ENCODE peak calls at places on chromosomes 5 and 9, in nine cellular contexts. One of them, this sample, is unnamed.
A peak's percentile ranks its signal among the peaks of the same experiment; 100 is the strongest.

GRCh38 chr9:124214116-124214515 is 43.6 kb upstream of the NEK6 start:
- DNase-seq in A549: no peak
- DNase-seq in MM.1S: no peak
- DNase-seq in RWPE1: no peak
- DNase-seq in CD4-positive, CD25-positive, alpha-beta regulatory T cell: no peak
- DNase-seq in neuronal stem cell: no peak
- DNase-seq in neural progenitor cell: no peak
- DNase-seq in mesenchymal stem cell: no peak
- DNase-seq in uterus: no peak
- DNase-seq in this sample: no peak

GRCh38 chr5:148810821-148811220 is 15.6 kb upstream of the ADRB2 start:
- DNase-seq in A549: no peak
- DNase-seq in uterus: no peak
- DNase-seq in RWPE1: no peak
- DNase-seq in CD4-positive, CD25-positive, alpha-beta regulatory T cell: peak; percentile 11
- DNase-seq in neuronal stem cell: no peak
- DNase-seq in MM.1S: no peak
- DNase-seq in mesenchymal stem cell: no peak
- DNase-seq in neural progenitor cell: no peak
- DNase-seq in this sample: no peak

GRCh38 chr5:170811719-170812118 is 28.2 kb downstream of the GABRP start:
- DNase-seq in uterus: no peak
- DNase-seq in A549: no peak
- DNase-seq in neural progenitor cell: no peak
- DNase-seq in MM.1S: no peak
- DNase-seq in CD4-positive, CD25-positive, alpha-beta regulatory T cell: no peak
- DNase-seq in neuronal stem cell: no peak
- DNase-seq in mesenchymal stem cell: no peak
- DNase-seq in RWPE1: no peak
- DNase-seq in this sample: no peak

GRCh38 chr5:120096413-120096812 is 367.7 kb upstream of the PRR16 start:
- DNase-seq in neural progenitor cell: no peak
- DNase-seq in neuronal stem cell: no peak
- DNase-seq in A549: no peak
- DNase-seq in RWPE1: peak; percentile 48
- DNase-seq in MM.1S: peak; percentile 49
- DNase-seq in mesenchymal stem cell: peak; percentile 48
- DNase-seq in uterus: no peak
- DNase-seq in CD4-positive, CD25-positive, alpha-beta regulatory T cell: no peak
- DNase-seq in this sample: no peak

GRCh38 chr9:89854715-89855475 is 250.1 kb downstream of the GADD45G start:
- DNase-seq in A549: no peak
- DNase-seq in neural progenitor cell: no peak
- DNase-seq in uterus: no peak
- DNase-seq in CD4-positive, CD25-positive, alpha-beta regulatory T cell: no peak
- DNase-seq in mesenchymal stem cell: no peak
- DNase-seq in MM.1S: no peak
- DNase-seq in neuronal stem cell: no peak
- DNase-seq in RWPE1: no peak
- DNase-seq in this sample: no peak

GRCh38 chr5:87122171-87122977 is 145.3 kb upstream of the RASA1 start:
- DNase-seq in A549: no peak
- DNase-seq in neuronal stem cell: no peak
- DNase-seq in MM.1S: peak; percentile 39
- DNase-seq in CD4-positive, CD25-positive, alpha-beta regulatory T cell: no peak
- DNase-seq in mesenchymal stem cell: peak; percentile 16
- DNase-seq in neural progenitor cell: no peak
- DNase-seq in RWPE1: no peak
- DNase-seq in uterus: no peak
- DNase-seq in this sample: no peak

GRCh38 chr5:7877851-7878250 is 8.9 kb downstream of the MTRR start:
- DNase-seq in CD4-positive, CD25-positive, alpha-beta regulatory T cell: no peak
- DNase-seq in MM.1S: no peak
- DNase-seq in RWPE1: no peak
- DNase-seq in neuronal stem cell: no peak
- DNase-seq in A549: no peak
- DNase-seq in neural progenitor cell: no peak
- DNase-seq in mesenchymal stem cell: no peak
- DNase-seq in uterus: no peak
- DNase-seq in this sample: no peak

GRCh38 chr5:169847519-169847918 is 132.8 kb downstream of the INSYN2B start:
- DNase-seq in neuronal stem cell: no peak
- DNase-seq in mesenchymal stem cell: no peak
- DNase-seq in CD4-positive, CD25-positive, alpha-beta regulatory T cell: no peak
- DNase-seq in MM.1S: no peak
- DNase-seq in uterus: no peak
- DNase-seq in neural progenitor cell: no peak
- DNase-seq in A549: no peak
- DNase-seq in RWPE1: no peak
- DNase-seq in this sample: no peak

GRCh38 chr5:142680605-142681259 is 5.2 kb downstream of the FGF1 start:
- DNase-seq in neuronal stem cell: no peak
- DNase-seq in CD4-positive, CD25-positive, alpha-beta regulatory T cell: no peak
- DNase-seq in RWPE1: peak; percentile 98
- DNase-seq in neural progenitor cell: no peak
- DNase-seq in mesenchymal stem cell: peak; percentile 36
- DNase-seq in uterus: no peak
- DNase-seq in MM.1S: no peak
- DNase-seq in A549: peak; percentile 78
- DNase-seq in this sample: no peak

GRCh38 chr5:42522783-42523182 is 99.5 kb downstream of the GHR start:
- DNase-seq in neural progenitor cell: no peak
- DNase-seq in uterus: no peak
- DNase-seq in CD4-positive, CD25-positive, alpha-beta regulatory T cell: no peak
- DNase-seq in neuronal stem cell: no peak
- DNase-seq in MM.1S: no peak
- DNase-seq in RWPE1: no peak
- DNase-seq in A549: no peak
- DNase-seq in mesenchymal stem cell: no peak
- DNase-seq in this sample: no peak

GRCh38 chr5:42518595-42519067 is 95.4 kb downstream of the GHR start:
- DNase-seq in mesenchymal stem cell: peak; percentile 30
- DNase-seq in CD4-positive, CD25-positive, alpha-beta regulatory T cell: no peak
- DNase-seq in A549: no peak
- DNase-seq in RWPE1: no peak
- DNase-seq in neural progenitor cell: no peak
- DNase-seq in uterus: no peak
- DNase-seq in neuronal stem cell: no peak
- DNase-seq in MM.1S: no peak
- DNase-seq in this sample: no peak

GRCh38 chr5:42517164-42517563 is 93.9 kb downstream of the GHR start:
- DNase-seq in neural progenitor cell: no peak
- DNase-seq in RWPE1: no peak
- DNase-seq in CD4-positive, CD25-positive, alpha-beta regulatory T cell: no peak
- DNase-seq in mesenchymal stem cell: no peak
- DNase-seq in MM.1S: no peak
- DNase-seq in A549: no peak
- DNase-seq in neuronal stem cell: no peak
- DNase-seq in uterus: no peak
- DNase-seq in this sample: no peak

GRCh38 chr5:42520957-42521356 is 97.7 kb downstream of the GHR start:
- DNase-seq in mesenchymal stem cell: no peak
- DNase-seq in A549: no peak
- DNase-seq in MM.1S: no peak
- DNase-seq in neural progenitor cell: no peak
- DNase-seq in RWPE1: no peak
- DNase-seq in CD4-positive, CD25-positive, alpha-beta regulatory T cell: no peak
- DNase-seq in uterus: no peak
- DNase-seq in neuronal stem cell: no peak
- DNase-seq in this sample: no peak

DNA sequence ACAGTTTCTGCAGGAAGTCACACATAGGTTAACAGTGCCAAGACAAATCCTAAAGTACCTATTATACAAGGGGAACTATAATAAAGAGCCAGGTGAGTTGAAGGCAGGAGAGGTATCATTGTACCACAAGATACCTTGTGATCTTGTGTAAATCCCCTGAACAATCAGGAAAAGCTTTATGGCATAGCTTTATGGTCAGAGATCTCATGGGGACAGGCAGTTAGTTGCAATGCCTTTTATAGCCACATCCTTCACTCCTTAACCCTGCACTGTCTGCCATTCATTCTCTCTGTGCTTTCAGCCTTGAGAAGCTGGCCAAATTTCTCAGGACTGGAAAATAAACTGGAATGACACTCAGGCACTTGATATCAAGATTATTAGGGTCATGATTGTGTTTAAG is 97.0 kb downstream of the GHR start:
- DNase-seq in neural progenitor cell: no peak
- DNase-seq in MM.1S: no peak
- DNase-seq in mesenchymal stem cell: no peak
- DNase-seq in A549: no peak
- DNase-seq in uterus: no peak
- DNase-seq in neuronal stem cell: no peak
- DNase-seq in CD4-positive, CD25-positive, alpha-beta regulatory T cell: no peak
- DNase-seq in RWPE1: no peak
- DNase-seq in this sample: no peak
- H3K27ac ChIP-seq in neural progenitor cell: no peak overlapping the region
- H3K27ac ChIP-seq in MM.1S: no peak overlapping the region
- H3K27ac ChIP-seq in mesenchymal stem cell: no peak overlapping the region
- H3K27ac ChIP-seq in A549: no peak overlapping the region
- H3K27ac ChIP-seq in uterus: no peak overlapping the region
- H3K27ac ChIP-seq in neuronal stem cell: no peak overlapping the region
- H3K27ac ChIP-seq in CD4-positive, CD25-positive, alpha-beta regulatory T cell: no peak overlapping the region
- H3K27ac ChIP-seq in RWPE1: no peak overlapping the region
- H3K27ac ChIP-seq in this sample: no peak overlapping the region

GRCh38 chr5:91168859-91169258 is 214.3 kb downstream of the ARRDC3 start:
- DNase-seq in A549: no peak
- DNase-seq in uterus: no peak
- DNase-seq in neural progenitor cell: no peak
- DNase-seq in mesenchymal stem cell: no peak
- DNase-seq in neuronal stem cell: no peak
- DNase-seq in RWPE1: no peak
- DNase-seq in MM.1S: peak; percentile 29
- DNase-seq in CD4-positive, CD25-positive, alpha-beta regulatory T cell: no peak
- DNase-seq in this sample: no peak

GRCh38 chr5:91175708-91176107 is 207.4 kb downstream of the ARRDC3 start:
- DNase-seq in uterus: no peak
- DNase-seq in MM.1S: no peak
- DNase-seq in A549: no peak
- DNase-seq in RWPE1: no peak
- DNase-seq in CD4-positive, CD25-positive, alpha-beta regulatory T cell: no peak
- DNase-seq in mesenchymal stem cell: no peak
- DNase-seq in neural progenitor cell: no peak
- DNase-seq in neuronal stem cell: no peak
- DNase-seq in this sample: no peak

GRCh38 chr5:91174418-91174817 is 208.7 kb downstream of the ARRDC3 start:
- DNase-seq in neuronal stem cell: no peak
- DNase-seq in CD4-positive, CD25-positive, alpha-beta regulatory T cell: no peak
- DNase-seq in uterus: no peak
- DNase-seq in RWPE1: no peak
- DNase-seq in neural progenitor cell: no peak
- DNase-seq in MM.1S: no peak
- DNase-seq in mesenchymal stem cell: peak; percentile 39
- DNase-seq in A549: no peak
- DNase-seq in this sample: no peak

GRCh38 chr5:91170266-91170665 is 212.9 kb downstream of the ARRDC3 start:
- DNase-seq in RWPE1: no peak
- DNase-seq in uterus: no peak
- DNase-seq in mesenchymal stem cell: peak; percentile 63
- DNase-seq in neural progenitor cell: no peak
- DNase-seq in neuronal stem cell: no peak
- DNase-seq in CD4-positive, CD25-positive, alpha-beta regulatory T cell: no peak
- DNase-seq in MM.1S: no peak
- DNase-seq in A549: no peak
- DNase-seq in this sample: no peak

GRCh38 chr5:91171322-91171721 is 211.8 kb downstream of the ARRDC3 start:
- DNase-seq in MM.1S: no peak
- DNase-seq in neuronal stem cell: no peak
- DNase-seq in mesenchymal stem cell: no peak
- DNase-seq in A549: no peak
- DNase-seq in uterus: no peak
- DNase-seq in RWPE1: no peak
- DNase-seq in CD4-positive, CD25-positive, alpha-beta regulatory T cell: no peak
- DNase-seq in neural progenitor cell: no peak
- DNase-seq in this sample: no peak
- H3K27ac ChIP-seq in MM.1S: no peak overlapping the region
- H3K27ac ChIP-seq in neuronal stem cell: no peak overlapping the region
- H3K27ac ChIP-seq in mesenchymal stem cell: no peak overlapping the region
- H3K27ac ChIP-seq in A549: no peak overlapping the region
- H3K27ac ChIP-seq in uterus: no peak overlapping the region
- H3K27ac ChIP-seq in RWPE1: no peak overlapping the region
- H3K27ac ChIP-seq in CD4-positive, CD25-positive, alpha-beta regulatory T cell: no peak overlapping the region
- H3K27ac ChIP-seq in neural progenitor cell: no peak overlapping the region
- H3K27ac ChIP-seq in this sample: no peak overlapping the region

DNA sequence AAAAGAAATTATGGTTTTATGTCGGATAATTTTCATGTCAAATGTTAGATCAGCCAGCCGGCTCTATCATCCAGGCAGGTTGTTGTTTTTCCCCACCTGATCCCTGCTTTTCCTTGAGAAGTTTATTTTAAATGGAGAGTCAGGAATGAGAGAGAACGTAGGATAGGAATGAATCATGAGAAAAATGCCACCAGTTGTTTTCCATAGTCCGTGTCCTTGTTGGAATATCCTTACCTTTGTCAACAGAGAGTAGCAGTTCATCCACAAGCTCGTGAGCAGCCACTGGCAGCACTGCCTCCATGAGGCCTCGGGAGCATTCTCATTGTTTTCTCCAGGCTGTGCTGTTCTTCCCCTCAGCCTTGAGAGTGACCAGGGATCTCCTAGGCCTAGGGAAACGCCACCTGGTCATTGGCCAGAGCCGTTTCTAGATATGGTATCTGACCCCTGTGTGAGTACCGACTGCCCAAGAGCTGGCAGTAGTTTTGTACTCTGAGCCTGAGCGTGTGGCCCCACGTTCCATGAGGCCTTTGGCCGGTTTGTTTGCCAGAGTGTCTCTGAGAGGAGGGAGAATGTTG is 293.3 kb downstream of the FANCC start:
- DNase-seq in MM.1S: no peak
- DNase-seq in uterus: no peak
- DNase-seq in CD4-positive, CD25-positive, alpha-beta regulatory T cell: no peak
- DNase-seq in neural progenitor cell: peak; percentile 40
- DNase-seq in neuronal stem cell: no peak
- DNase-seq in A549: no peak
- DNase-seq in mesenchymal stem cell: no peak
- DNase-seq in RWPE1: no peak
- DNase-seq in this sample: no peak
- H3K27ac ChIP-seq in MM.1S: no peak overlapping the region
- H3K27ac ChIP-seq in uterus: peak overlapping the region; percentile 77
- H3K27ac ChIP-seq in CD4-positive, CD25-positive, alpha-beta regulatory T cell: no peak overlapping the region
- H3K27ac ChIP-seq in neural progenitor cell: no peak overlapping the region
- H3K27ac ChIP-seq in neuronal stem cell: no peak overlapping the region
- H3K27ac ChIP-seq in A549: peak overlapping the region; percentile 99
- H3K27ac ChIP-seq in mesenchymal stem cell: peak overlapping the region; percentile 97
- H3K27ac ChIP-seq in RWPE1: peak overlapping the region; percentile 54
- H3K27ac ChIP-seq in this sample: no peak overlapping the region

GRCh38 chr9:28839778-28840430 is 1266.6 kb upstream of the C9orf72 start:
- DNase-seq in RWPE1: no peak
- DNase-seq in neuronal stem cell: no peak
- DNase-seq in A549: no peak
- DNase-seq in mesenchymal stem cell: no peak
- DNase-seq in CD4-positive, CD25-positive, alpha-beta regulatory T cell: no peak
- DNase-seq in neural progenitor cell: no peak
- DNase-seq in uterus: no peak
- DNase-seq in MM.1S: no peak
- DNase-seq in this sample: no peak

DNA sequence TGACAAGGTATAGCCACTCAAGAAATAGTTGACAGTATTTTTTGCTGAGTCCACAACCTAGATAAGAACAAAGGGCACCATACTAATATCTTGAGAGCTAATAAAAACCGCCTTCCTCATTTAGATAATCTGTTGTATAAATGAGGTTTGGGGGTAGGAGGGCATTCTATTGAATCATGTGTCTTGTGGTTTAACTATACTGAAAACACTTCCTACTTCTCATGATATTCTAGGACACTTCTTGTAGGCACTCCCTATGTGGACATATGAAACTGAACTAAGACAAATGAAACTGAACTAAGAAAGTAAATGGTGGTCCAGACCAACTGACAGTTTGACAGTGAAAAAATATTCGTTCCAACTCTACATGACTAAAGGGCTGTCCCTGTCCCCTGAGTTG is 1268.5 kb upstream of the C9orf72 start:
- DNase-seq in RWPE1: no peak
- DNase-seq in uterus: no peak
- DNase-seq in A549: no peak
- DNase-seq in neural progenitor cell: no peak
- DNase-seq in CD4-positive, CD25-positive, alpha-beta regulatory T cell: no peak
- DNase-seq in mesenchymal stem cell: no peak
- DNase-seq in MM.1S: peak; percentile 38
- DNase-seq in neuronal stem cell: no peak
- DNase-seq in this sample: no peak
- H3K27ac ChIP-seq in RWPE1: no peak overlapping the region
- H3K27ac ChIP-seq in uterus: no peak overlapping the region
- H3K27ac ChIP-seq in A549: no peak overlapping the region
- H3K27ac ChIP-seq in neural progenitor cell: no peak overlapping the region
- H3K27ac ChIP-seq in CD4-positive, CD25-positive, alpha-beta regulatory T cell: no peak overlapping the region
- H3K27ac ChIP-seq in mesenchymal stem cell: no peak overlapping the region
- H3K27ac ChIP-seq in MM.1S: no peak overlapping the region
- H3K27ac ChIP-seq in neuronal stem cell: no peak overlapping the region
- H3K27ac ChIP-seq in this sample: no peak overlapping the region

This sample was measured in naive thymus-derived CD4-positive, alpha-beta T cell.